ENCODE peak calls at places on chromosomes 6 and 20, in six cellular contexts. K, S, I, R, N and E are unnamed samples.

GRCh38 chr20:60046011-60046413 is 87.8 kb downstream of the CDH26 start:
- DNase-seq in S (peak; percentile 72), I (no peak), N (no peak), R (no peak), K (no peak), E (no peak)

GRCh38 chr20:20205141-20205861 is 153.0 kb downstream of the CFAP61 start:
- DNase-seq in K (no peak), N (no peak), I (no peak), R (no peak), S (no peak), E (no peak)

GRCh38 chr20:11891081-11891826 is 26.4 kb upstream of the BTBD3 start:
- DNase-seq in N (peak; percentile 76), R (peak; percentile 63), S (peak; percentile 34), I (peak; percentile 25), K (no peak), E (peak; percentile 84)

GRCh38 chr6:65706436-65706835 is 590 bp downstream of the EYS start:
- DNase-seq in I (no peak), K (no peak), S (no peak), R (no peak), N (no peak), E (no peak)

GRCh38 chr6:80338201-80338836 is 231.8 kb downstream of the BCKDHB start:
- DNase-seq in I (peak; percentile 86), R (peak; percentile 72), N (peak; percentile 77), S (peak; percentile 54), K (peak; percentile 38), E (no peak)

GRCh38 chr20:37243937-37244571 is 17.6 kb downstream of the GHRH start:
- DNase-seq in N (peak; percentile 79), S (no peak), R (no peak), K (no peak), I (no peak), E (no peak)

GRCh38 chr20:64051532-64052325 is 2.3 kb upstream of the SOX18 start:
- DNase-seq in K (no peak), R (no peak), S (no peak), I (no peak), N (peak; percentile 83), E (no peak)

GRCh38 chr6:152204584-152204983 is 397.1 kb downstream of the ESR1 start:
- DNase-seq in K (no peak), N (no peak), S (no peak), R (no peak), I (no peak), E (no peak)

GRCh38 chr6:13926378-13926777 is 1.6 kb downstream of the RNF182 start:
- DNase-seq in K (no peak), R (no peak), N (no peak), I (no peak), S (no peak), E (no peak)

GRCh38 chr6:124974770-124975377 is 12.6 kb downstream of the RNF217 start:
- DNase-seq in I (no peak), S (no peak), K (no peak), R (peak; percentile 45), N (no peak), E (no peak)

GRCh38 chr6:149480502-149481280 is 4.1 kb downstream of the ZC3H12D start:
- DNase-seq in K (no peak), R (no peak), S (no peak), I (no peak), N (no peak), E (no peak)

GRCh38 chr20:21509597-21510331 is 4.1 kb downstream of the NKX2-2 start:
- DNase-seq in I (peak; percentile 44), S (peak; percentile 25), R (no peak), N (no peak), K (peak; percentile 36), E (peak; percentile 84)

GRCh38 chr6:47700051-47700450 is 1.7 kb downstream of the ADGRF4 start:
- DNase-seq in N (no peak), R (no peak), K (no peak), S (peak; percentile 16), I (no peak), E (no peak)

GRCh38 chr6:47810885-47811284 is 29.1 kb downstream of the OPN5 start:
- DNase-seq in R (no peak), K (no peak), N (no peak), I (peak; percentile 31), S (no peak), E (no peak)

GRCh38 chr6:157879873-157880254 is 56.8 kb downstream of the SNX9 start:
- DNase-seq in N (no peak), S (no peak), I (no peak), K (no peak), R (no peak), E (no peak)

GRCh38 chr6:138541793-138542481 is 42.6 kb upstream of the NHSL1 start:
- DNase-seq in R (no peak), N (no peak), K (no peak), S (no peak), I (no peak), E (no peak)

GRCh38 chr6:1285589-1286340 is 26.1 kb upstream of the FOXQ1 start:
- DNase-seq in S (peak; percentile 71), N (no peak), K (no peak), I (no peak), R (no peak), E (no peak)
- TF ChIP-seq CTCF in S (peak; percentile 20), N (no peak), K (no peak), I (no peak), R (no peak), E (no peak)

GRCh38 chr20:3622411-3622810 is 40.8 kb downstream of the GFRA4 start:
- DNase-seq in S (no peak), K (no peak), R (no peak), I (no peak), N (no peak), E (no peak)

GRCh38 chr20:3616250-3616649 is 46.9 kb downstream of the GFRA4 start:
- DNase-seq in N (no peak), R (no peak), K (no peak), I (peak; percentile 42), S (peak; percentile 50), E (no peak)

GRCh38 chr20:3621111-3621510 is 42.1 kb downstream of the GFRA4 start:
- DNase-seq in K (no peak), N (no peak), S (no peak), I (peak; percentile 37), R (no peak), E (no peak)
- TF ChIP-seq CTCF in K (no peak), N (no peak), S (no peak), I (no peak), R (no peak), E (no peak)

DNA sequence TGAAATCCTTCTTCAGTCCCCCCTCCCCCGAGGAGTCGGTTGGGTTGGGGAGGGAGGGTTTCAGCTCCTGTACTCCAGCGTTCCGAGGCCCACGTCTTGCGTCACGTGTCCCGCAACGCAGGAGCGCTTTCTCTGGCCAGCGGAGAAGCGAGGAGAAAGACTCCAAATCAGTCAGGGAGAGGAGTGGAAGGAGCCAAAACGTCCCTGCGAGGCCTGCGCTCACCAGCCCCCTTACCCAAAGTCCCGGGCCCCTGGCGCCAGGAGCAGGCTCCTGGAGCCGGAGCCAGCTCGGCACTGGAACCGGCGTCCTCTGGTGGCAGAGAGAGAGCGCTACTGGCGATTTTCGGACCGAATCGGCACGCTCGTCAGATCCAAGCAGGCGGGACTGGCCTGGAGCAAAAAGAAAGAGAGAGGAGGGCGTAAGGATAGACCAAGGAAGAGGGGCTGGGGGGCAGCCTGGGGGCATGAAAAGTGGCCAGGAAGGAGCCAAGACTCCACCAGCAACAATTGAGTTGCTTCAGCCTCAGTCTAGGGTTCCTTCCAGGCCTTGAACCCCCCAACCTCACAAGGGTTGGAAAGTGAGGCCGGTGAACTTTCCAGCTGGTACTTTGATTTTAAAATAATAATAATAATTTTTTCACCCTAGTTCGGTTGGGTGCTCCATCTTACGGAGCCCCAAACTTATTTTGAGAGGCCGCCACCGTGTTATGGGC is at the start of gene GNAS:
- DNase-seq in R (peak; percentile 52), K (peak; percentile 73), I (peak; percentile 86), N (peak; percentile 83), S (peak; percentile 60), E (no peak)
- TF ChIP-seq CTCF in R (peak; percentile 47), K (peak; percentile 31), I (peak; percentile 44), N (peak; percentile 61), S (peak; percentile 69), E (peak; percentile 72)

GRCh38 chr6:131062245-131063027 is 609 bp downstream of the EPB41L2 start:
- DNase-seq in S (no peak), I (peak; percentile 22), R (peak; percentile 49), K (peak; percentile 42), N (peak; percentile 59), E (no peak)
- TF ChIP-seq CTCF in S (no peak), I (no peak), R (no peak), K (no peak), N (no peak), E (no peak)

GRCh38 chr6:4939241-4939640 is 64.6 kb downstream of the RPP40 start:
- DNase-seq in R (no peak), S (no peak), K (no peak), I (no peak), N (no peak), E (no peak)

GRCh38 chr6:4937414-4937813 is 66.4 kb downstream of the RPP40 start:
- DNase-seq in N (no peak), R (no peak), K (no peak), S (no peak), I (no peak), E (no peak)

GRCh38 chr6:4935981-4936680 is 67.7 kb downstream of the RPP40 start:
- DNase-seq in K (no peak), S (no peak), I (no peak), R (no peak), N (no peak), E (no peak)

GRCh38 chr6:4935486-4935885 is 68.4 kb downstream of the RPP40 start:
- DNase-seq in K (no peak), N (no peak), R (no peak), I (no peak), S (no peak), E (no peak)

GRCh38 chr6:4936681-4937041 is 67.2 kb downstream of the RPP40 start:
- DNase-seq in N (no peak), K (peak; percentile 47), S (peak; percentile 80), I (no peak), R (no peak), E (no peak)
- TF ChIP-seq CTCF in N (peak; percentile 62), K (peak; percentile 8), S (peak; percentile 72), I (no peak), R (peak; percentile 65), E (peak; percentile 78)

GRCh38 chr6:34568341-34568680 is 12.2 kb upstream of the SPDEF start:
- DNase-seq in N (no peak), R (no peak), K (no peak), S (no peak), I (no peak), E (no peak)
- TF ChIP-seq CTCF in N (no peak), R (no peak), K (no peak), S (no peak), I (no peak), E (no peak)

GRCh38 chr20:46789339-46789984 is 80.0 kb downstream of the SLC2A10 start:
- DNase-seq in S (no peak), N (no peak), R (no peak), K (no peak), I (no peak), E (no peak)
- TF ChIP-seq CTCF in S (no peak), N (no peak), R (no peak), K (no peak), I (no peak), E (no peak)

GRCh38 chr6:100078509-100078908 is 84.5 kb upstream of the MCHR2 start:
- DNase-seq in N (no peak), K (no peak), R (no peak), I (peak; percentile 46), S (peak; percentile 19), E (no peak)
- TF ChIP-seq CTCF in N (peak; percentile 37), K (no peak), R (no peak), I (no peak), S (peak; percentile 31), E (peak; percentile 58)